ENCODE peak calls at places on chromosomes 4 and X, in eight cellular contexts. L, K, W, N, C, S, A and B are unnamed samples. For H3K4me1, the result is how much of the 10 kb centered on the place peaks cover.

GRCh38 chr4:77776182-77777134 is 42.7 kb downstream of the CNOT6L start:
- DNase-seq in N (no peak), C (no peak), W (no peak), K (peak), A (no peak), L (no peak), S (no peak), B (no peak)

GRCh38 chr4:42750091-42750490 is 93.2 kb upstream of the ATP8A1 start:
- DNase-seq in A (peak), W (no peak), S (peak), N (peak), C (no peak), L (no peak), K (no peak), B (no peak)

GRCh38 chrX:71953946-71954345 is 43.3 kb downstream of the NHSL2 start:
- DNase-seq in N (no peak), L (no peak), C (no peak), A (no peak), S (no peak), K (no peak), W (no peak), B (no peak)

GRCh38 chrX:29231800-29232199 is 644.6 kb downstream of the IL1RAPL1 start:
- DNase-seq in A (no peak), W (no peak), K (peak), N (no peak), L (no peak), C (no peak), S (no peak), B (no peak)

GRCh38 chr4:110970642-110971041 is 347.8 kb upstream of the PITX2 start:
- DNase-seq in S (no peak), L (no peak), K (peak), W (no peak), C (peak), A (no peak), N (peak), B (no peak)

GRCh38 chr4:184599492-184600135 is 49.6 kb downstream of the CASP3 start:
- DNase-seq in L (no peak), W (no peak), A (no peak), N (no peak), S (no peak), K (peak), C (no peak), B (no peak)

GRCh38 chrX:47560179-47560830 is 700 bp upstream of the ARAF start:
- DNase-seq in S (no peak), K (no peak), N (no peak), L (no peak), A (no peak), W (no peak), C (no peak), B (no peak)

GRCh38 chrX:71954458-71954857 is 43.8 kb downstream of the NHSL2 start:
- DNase-seq in A (no peak), N (no peak), L (no peak), K (no peak), C (no peak), S (no peak), W (no peak), B (no peak)

DNA sequence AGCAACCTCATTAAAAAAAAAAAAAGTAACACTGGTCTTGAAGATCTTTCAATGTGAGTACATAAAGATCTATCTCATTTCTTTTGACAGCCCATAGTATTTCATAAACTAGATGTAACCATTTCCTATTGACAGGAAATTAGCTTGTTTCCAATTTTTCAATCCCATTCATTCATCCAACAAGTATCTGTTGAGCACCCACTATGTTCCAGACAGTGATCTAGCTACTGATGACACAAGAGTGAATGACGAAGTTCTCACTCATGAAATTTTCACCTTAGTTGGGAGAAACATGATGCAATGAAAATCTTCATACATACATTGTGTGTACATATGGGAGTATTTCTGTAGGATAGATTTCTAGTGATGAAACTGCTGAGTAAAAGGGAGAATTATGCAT is 1.7 kb downstream of the CD38 start:
- DNase-seq in C (no peak), N (no peak), W (no peak), K (peak), S (no peak), A (no peak), L (no peak), B (no peak)
- H3K4me1 ChIP-seq in C (under half), N (under half), W (under half), K (under half), S (under half), A (under half), L (under half), B (under half)

GRCh38 chr4:183257808-183258207 is 62.3 kb downstream of the CLDN22 start:
- DNase-seq in L (no peak), S (no peak), K (no peak), N (no peak), A (no peak), C (no peak), W (no peak), B (no peak)
- H3K4me3 ChIP-seq in L (no peak), S (no peak), K (no peak), N (no peak), A (no peak), C (no peak), W (no peak), B (no peak)

GRCh38 chr4:40550900-40551546 is 78.6 kb downstream of the RBM47 start:
- DNase-seq in K (peak), L (no peak), C (no peak), A (peak), W (no peak), S (no peak), N (peak), B (no peak)
- H3K4me1 ChIP-seq in K (under half), L (under half), C (under half), A (under half), W (under half), S (under half), N (under half), B (half or more)

GRCh38 chrX:124342174-124342867 is 4.0 kb upstream of the SH2D1A start:
- DNase-seq in S (no peak), W (no peak), N (no peak), L (no peak), A (no peak), K (no peak), C (no peak), B (no peak)
- H3K4me3 ChIP-seq in S (no peak), W (no peak), N (no peak), L (no peak), A (peak), K (no peak), C (no peak), B (no peak)

GRCh38 chr4:153532227-153532626 is 66.1 kb downstream of the TMEM131L start:
- DNase-seq in C (no peak), K (no peak), N (no peak), L (no peak), W (no peak), S (no peak), A (no peak), B (no peak)
- H3K4me1 ChIP-seq in C (under half), K (under half), N (under half), L (under half), W (under half), S (under half), A (half or more), B (half or more)

GRCh38 chrX:133923548-133923947 is 61.8 kb downstream of the GPC3 start:
- DNase-seq in K (no peak), S (no peak), L (no peak), N (no peak), W (no peak), C (no peak), A (no peak), B (no peak)
- H3K4me3 ChIP-seq in K (no peak), S (no peak), L (no peak), N (no peak), W (no peak), C (no peak), A (no peak), B (no peak)

GRCh38 chr4:66571145-66571544 is 900.9 kb upstream of the EPHA5 start:
- DNase-seq in W (no peak), L (no peak), K (no peak), A (no peak), N (no peak), S (no peak), C (no peak), B (no peak)
- H3K4me1 ChIP-seq in W (under half), L (under half), K (under half), A (under half), N (under half), S (under half), C (under half), B (under half)

GRCh38 chr4:173516621-173517612 is 13.1 kb downstream of the HAND2 start:
- DNase-seq in C (no peak), K (peak), N (peak), L (no peak), A (no peak), W (no peak), S (no peak), B (no peak)

GRCh38 chr4:173517781-173518371 is 12.2 kb downstream of the HAND2 start:
- DNase-seq in K (peak), L (no peak), W (peak), A (no peak), N (peak), S (peak), C (no peak), B (no peak)

GRCh38 chr4:173513651-173514050 is 16.4 kb downstream of the HAND2 start:
- DNase-seq in A (no peak), L (no peak), S (no peak), K (no peak), C (no peak), N (peak), W (no peak), B (no peak)

GRCh38 chr4:173514641-173515217 is 15.3 kb downstream of the HAND2 start:
- DNase-seq in A (no peak), K (no peak), L (no peak), S (no peak), N (peak), C (no peak), W (no peak), B (no peak)

GRCh38 chr4:173515458-173515857 is 14.6 kb downstream of the HAND2 start:
- DNase-seq in C (no peak), S (no peak), L (no peak), N (peak), K (no peak), W (no peak), A (no peak), B (no peak)
- H3K4me3 ChIP-seq in C (no peak), S (no peak), L (no peak), N (no peak), K (no peak), W (no peak), A (no peak), B (no peak)